ENCODE peak calls at places on chromosomes 13 and 19, in ten cellular contexts. Q, Z, Y, A, O, W, V, M, P and R are unnamed samples.

GRCh38 chr13:75788494-75788991 is 152.4 kb downstream of the LMO7 start:
- DNase-seq in M (no peak), Y (no peak), W (peak; percentile 96), P (peak; percentile 52), V (no peak), Z (no peak), A (no peak), Q (no peak), O (no peak), R (no peak)

GRCh38 chr19:56350416-56351045 is 35.9 kb upstream of the ZSCAN5A start:
- DNase-seq in W (peak; percentile 41), Y (peak; percentile 13), M (no peak), O (peak; percentile 41), Z (peak; percentile 51), Q (peak; percentile 51), P (peak; percentile 26), V (no peak), A (peak; percentile 56), R (no peak)

GRCh38 chr13:94417294-94417693 is 62.2 kb downstream of the DCT start:
- DNase-seq in O (no peak), A (no peak), Z (no peak), Q (no peak), W (no peak), Y (no peak), P (no peak), V (no peak), M (no peak), R (no peak)

GRCh38 chr13:51298812-51299211 is 40.7 kb upstream of the SERPINE3 start:
- DNase-seq in Y (no peak), W (peak; percentile 19), V (no peak), Z (no peak), A (no peak), O (no peak), Q (no peak), M (no peak), P (no peak), R (no peak)

GRCh38 chr13:29922281-29922821 is 71.9 kb upstream of the UBL3 start:
- DNase-seq in P (no peak), W (peak; percentile 54), O (no peak), V (no peak), Y (no peak), M (no peak), A (no peak), Z (peak; percentile 60), Q (no peak), R (no peak)

GRCh38 chr19:41354343-41354974 is 737 bp upstream of the TGFB1 start:
- DNase-seq in V (no peak), Q (no peak), Z (no peak), P (no peak), W (no peak), O (no peak), Y (no peak), A (no peak), M (no peak), R (no peak)

GRCh38 chr19:35013047-35013819 is 13.1 kb downstream of the GRAMD1A start:
- DNase-seq in Q (peak; percentile 77), M (peak; percentile 80), Y (peak; percentile 61), O (peak; percentile 80), W (peak; percentile 57), A (peak; percentile 86), P (peak; percentile 79), Z (peak; percentile 41), V (peak; percentile 46), R (peak; percentile 90)

GRCh38 chr13:38381840-38382239 is 32.2 kb downstream of the UFM1 start:
- DNase-seq in P (peak; percentile 10), A (no peak), W (no peak), M (no peak), V (no peak), Y (no peak), Z (peak; percentile 20), Q (no peak), O (no peak), R (no peak)

GRCh38 chr19:6417713-6418561 is 6.7 kb downstream of the KHSRP start:
- DNase-seq in M (no peak), Y (no peak), A (peak; percentile 14), W (peak; percentile 5), Q (peak; percentile 42), O (no peak), Z (no peak), P (no peak), V (no peak), R (no peak)

GRCh38 chr13:90365130-90365529 is 982.4 kb upstream of the MIR17HG start:
- DNase-seq in P (no peak), Z (peak; percentile 33), Y (no peak), O (no peak), M (no peak), V (no peak), W (no peak), A (no peak), Q (no peak), R (no peak)

GRCh38 chr19:13487985-13488384 is 18.3 kb downstream of the CACNA1A start:
- DNase-seq in W (no peak), P (no peak), V (no peak), O (no peak), Z (no peak), Q (no peak), Y (no peak), A (no peak), M (no peak), R (no peak)

GRCh38 chr19:47228937-47229673 is 1.9 kb downstream of the BBC3 start:
- DNase-seq in O (no peak), Y (no peak), M (peak; percentile 74), A (no peak), P (no peak), Z (peak; percentile 47), W (peak; percentile 61), V (no peak), Q (no peak), R (no peak)

GRCh38 chr19:47228168-47228936 is 2.6 kb downstream of the BBC3 start:
- DNase-seq in O (peak; percentile 55), V (no peak), Z (peak; percentile 41), M (peak; percentile 76), W (peak; percentile 17), Y (peak; percentile 43), A (peak; percentile 67), Q (no peak), P (peak; percentile 60), R (no peak)

GRCh38 chr19:47226426-47227346 is 4.3 kb downstream of the BBC3 start:
- DNase-seq in O (peak; percentile 64), A (peak; percentile 72), V (peak; percentile 39), P (peak; percentile 91), W (peak; percentile 67), Z (peak; percentile 41), Q (no peak), Y (peak; percentile 61), M (peak; percentile 93), R (no peak)

GRCh38 chr19:47227347-47228167 is 3.4 kb downstream of the BBC3 start:
- DNase-seq in Y (peak; percentile 77), P (peak; percentile 93), O (peak; percentile 92), V (peak; percentile 74), Z (peak; percentile 78), Q (peak; percentile 89), M (peak; percentile 96), W (peak; percentile 94), A (peak; percentile 94), R (no peak)

DNA sequence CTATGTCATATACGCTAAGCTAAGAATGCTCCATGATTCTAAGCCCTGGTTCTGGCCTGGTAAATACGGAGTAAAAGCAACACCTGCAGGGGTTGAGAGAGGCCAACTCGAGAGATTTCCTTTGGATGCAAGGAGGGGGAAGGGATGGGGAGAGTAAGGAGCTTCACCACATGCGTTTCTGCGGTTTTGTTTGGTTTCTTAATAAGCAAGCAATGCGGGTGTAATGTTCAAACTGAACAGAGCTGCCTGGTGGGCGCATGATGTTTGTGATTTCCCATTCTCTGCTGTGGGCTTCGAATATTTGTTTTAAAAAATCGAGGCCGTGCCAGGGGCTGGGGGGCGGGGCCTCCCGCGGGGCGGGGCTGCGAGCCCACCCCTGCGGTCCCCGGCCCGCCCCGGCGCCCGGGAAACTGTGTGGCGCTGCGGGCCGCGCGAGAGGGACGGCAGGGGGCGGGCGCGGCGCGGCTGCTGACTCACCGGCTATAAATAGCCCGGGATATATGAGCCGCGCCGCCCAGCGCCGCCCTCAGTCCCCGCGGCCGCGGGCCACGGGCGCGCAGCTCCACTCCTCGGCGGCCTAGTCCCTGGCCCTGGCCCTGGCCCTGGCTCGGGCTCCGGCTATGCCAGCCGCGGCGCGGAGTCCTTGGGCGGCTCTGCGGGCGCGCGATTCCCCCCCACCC is 5.1 kb downstream of the BBC3 start:
- DNase-seq in P (peak; percentile 90), Z (peak; percentile 82), M (peak; percentile 93), Y (peak; percentile 86), A (peak; percentile 92), Q (peak; percentile 90), V (peak; percentile 33), W (peak; percentile 84), O (peak; percentile 91), R (peak; percentile 92)
- TF ChIP-seq CTCF in P (peak; percentile 33), Z (no peak), M (peak; percentile 19), Y (peak; percentile 20), A (peak; percentile 64), Q (no peak), V (peak; percentile 29), W (peak; percentile 39), O (peak; percentile 54), R (peak; percentile 28)

DNA sequence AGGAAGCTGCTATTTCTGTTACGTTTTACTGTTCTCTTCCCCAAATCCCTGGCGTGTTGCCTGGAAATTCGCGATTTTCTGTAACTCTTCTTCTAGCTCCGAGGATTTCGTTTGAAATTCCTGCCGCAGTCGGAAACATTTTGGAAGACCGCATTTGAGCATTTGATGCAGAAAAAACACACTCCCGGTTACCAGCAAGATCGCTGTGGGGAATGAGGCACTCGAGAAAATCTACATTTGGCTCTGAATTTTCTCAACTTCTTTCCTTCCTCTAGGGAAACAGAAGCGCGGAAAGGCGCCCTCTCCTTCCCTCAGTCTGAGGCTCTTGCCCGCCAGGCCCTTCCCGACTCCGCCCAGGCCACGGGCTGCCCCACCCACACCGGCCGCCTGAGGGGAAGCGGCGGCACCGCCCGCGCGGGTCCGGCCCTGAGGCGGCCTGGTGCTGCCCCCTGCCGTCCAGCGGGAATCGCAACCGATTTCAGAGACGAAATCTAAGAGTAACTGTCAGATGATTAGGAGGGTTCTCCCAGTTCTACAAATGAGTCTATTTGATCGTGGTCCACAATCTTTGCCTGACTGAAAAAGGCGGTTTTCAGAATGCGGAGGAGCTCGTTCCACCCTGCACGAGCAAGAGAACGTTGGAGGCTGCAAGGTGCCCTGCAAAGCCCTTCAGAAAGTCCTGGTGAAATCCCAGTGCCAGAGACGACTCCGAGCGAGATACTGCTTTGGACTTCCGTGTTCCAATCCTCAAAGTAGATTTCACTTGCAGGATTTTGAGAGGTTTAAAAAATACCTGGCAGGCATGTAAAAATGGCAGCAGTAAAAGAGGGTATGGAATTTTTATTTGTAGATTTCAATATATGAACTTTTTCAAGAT is 18.4 kb upstream of the TUBGCP3 start:
- DNase-seq in P (peak; percentile 93), Q (peak; percentile 98), O (peak; percentile 98), Y (peak; percentile 90), M (peak; percentile 96), Z (peak; percentile 81), V (peak; percentile 68), A (peak; percentile 82), W (peak; percentile 78), R (peak; percentile 96)
- TF ChIP-seq CTCF in P (peak; percentile 96), Q (peak; percentile 95), O (peak; percentile 96), Y (peak; percentile 94), M (peak; percentile 96), Z (peak; percentile 61), V (peak; percentile 93), A (peak; percentile 38), W (peak; percentile 98), R (peak; percentile 86)

GRCh38 chr13:108218044-108218974 is at the start of gene ABHD13:
- DNase-seq in A (peak; percentile 80), P (peak; percentile 92), M (peak; percentile 94), W (peak; percentile 85), Y (peak; percentile 89), V (peak; percentile 68), O (peak; percentile 95), Z (peak; percentile 90), Q (peak; percentile 88), R (peak; percentile 74)
- TF ChIP-seq CTCF in A (no peak), P (no peak), M (no peak), W (no peak), Y (no peak), V (peak; percentile 16), O (no peak), Z (no peak), Q (no peak), R (no peak)

GRCh38 chr19:20367811-20368294 is 197.7 kb downstream of the ZNF737 start:
- DNase-seq in W (no peak), Q (peak; percentile 6), Z (peak; percentile 19), M (no peak), A (no peak), Y (peak; percentile 67), V (no peak), P (no peak), O (peak; percentile 60), R (no peak)
- TF ChIP-seq CTCF in W (no peak), Q (no peak), Z (no peak), M (no peak), A (no peak), Y (peak; percentile 7), V (no peak), P (no peak), O (no peak), R (no peak)